ENCODE peak calls at places on chromosomes 13 and 19, in eight cellular contexts. F, B, K, D, Y, G, R and S are unnamed samples.

GRCh38 chr13:102197193-102197592 is 204.7 kb downstream of the FGF14 start:
- DNase-seq in F (no peak), Y (no peak), B (peak; percentile 35), K (no peak), R (peak; percentile 41), G (no peak), D (no peak), S (no peak)

GRCh38 chr13:28622286-28622685 is 36.6 kb upstream of the POMP start:
- DNase-seq in K (no peak), F (no peak), B (peak; percentile 56), R (no peak), D (no peak), G (no peak), Y (no peak), S (no peak)

GRCh38 chr19:33226550-33227241 is 1.0 kb upstream of the SLC7A10 start:
- DNase-seq in B (peak; percentile 55), G (no peak), D (no peak), K (no peak), Y (no peak), R (no peak), F (no peak), S (peak; percentile 11)

GRCh38 chr19:34265221-34265650 is 10.9 kb downstream of the GARRE1 start:
- DNase-seq in R (peak; percentile 71), K (no peak), Y (no peak), D (no peak), F (no peak), G (no peak), B (no peak), S (peak; percentile 52)

GRCh38 chr19:57935731-57936130 is 529 bp upstream of the ZNF418 start:
- DNase-seq in G (no peak), F (no peak), B (no peak), K (no peak), D (no peak), Y (no peak), R (no peak), S (no peak)

GRCh38 chr19:30029721-30030510 is 87.9 kb downstream of the URI1 start:
- DNase-seq in F (no peak), D (no peak), R (peak; percentile 96), B (no peak), K (no peak), G (no peak), Y (no peak), S (no peak)

GRCh38 chr13:94933230-94933751 is 220.9 kb upstream of the SOX21 start:
- DNase-seq in K (no peak), R (no peak), G (no peak), F (no peak), B (no peak), Y (no peak), D (no peak), S (no peak)

GRCh38 chr19:10812196-10812595 is 23.8 kb downstream of the TMED1 start:
- DNase-seq in B (no peak), D (no peak), R (no peak), K (no peak), F (no peak), Y (no peak), G (no peak), S (no peak)

GRCh38 chr13:29849731-29850212 is 645 bp downstream of the UBL3 start:
- DNase-seq in R (peak; percentile 64), Y (peak; percentile 26), D (peak; percentile 39), B (peak; percentile 69), K (no peak), G (peak; percentile 4), F (peak; percentile 24), S (peak; percentile 74)